ENCODE peak calls at places on chromosome 15, in five cellular contexts. E is IMR-90, I is K562, B is HepG2, R is GM12878. G is an unnamed sample.

GRCh38 chr15:40582726-40583246 is 11.3 kb upstream of the KNL1 start:
- DNase-seq in E (no peak), I (peak), B (peak), R (no peak), G (no peak)

GRCh38 chr15:37837276-37837675 is 97.2 kb upstream of the TMCO5A start:
- DNase-seq in E (peak), I (no peak), B (no peak), R (no peak), G (no peak)

GRCh38 chr15:63708141-63708772 is 111.1 kb downstream of the FBXL22 start:
- DNase-seq in E (no peak), I (no peak), B (no peak), R (no peak), G (peak)

GRCh38 chr15:93312891-93313486 is 224.0 kb upstream of the RGMA start:
- DNase-seq in E (no peak), I (no peak), B (no peak), R (no peak), G (no peak)

GRCh38 chr15:99443768-99444446 is 121.9 kb upstream of the MEF2A start:
- DNase-seq in E (no peak), I (no peak), B (no peak), R (no peak), G (peak)

GRCh38 chr15:40115670-40116093 is 7.0 kb upstream of the BMF start:
- DNase-seq in E (no peak), I (no peak), B (peak), R (peak), G (no peak)

GRCh38 chr15:100113351-100114075 is 228.3 kb downstream of the ADAMTS17 start:
- DNase-seq in E (no peak), I (no peak), B (no peak), R (no peak), G (no peak)

GRCh38 chr15:25830844-25831443 is 32.2 kb downstream of the ATP10A start:
- DNase-seq in E (peak), I (no peak), B (no peak), R (no peak), G (no peak)

GRCh38 chr15:38169982-38170381 is 82.7 kb upstream of the SPRED1 start:
- DNase-seq in E (peak), I (no peak), B (no peak), R (no peak), G (no peak)

GRCh38 chr15:40103124-40103858 is 5.4 kb downstream of the BMF start:
- DNase-seq in E (peak), I (no peak), B (no peak), R (no peak), G (peak)

GRCh38 chr15:78205856-78206255 is 28.5 kb downstream of the ACSBG1 start:
- DNase-seq in E (no peak), I (no peak), B (no peak), R (no peak), G (no peak)

GRCh38 chr15:96515391-96515790 is 184.9 kb downstream of the NR2F2 start:
- DNase-seq in E (no peak), I (no peak), B (no peak), R (no peak), G (no peak)

GRCh38 chr15:39511000-39511914 is 69.6 kb upstream of the THBS1 start:
- DNase-seq in E (peak), I (peak), B (no peak), R (no peak), G (no peak)

GRCh38 chr15:96122077-96123027 is 208.1 kb upstream of the NR2F2 start:
- DNase-seq in E (peak), I (no peak), B (peak), R (no peak), G (no peak)

DNA sequence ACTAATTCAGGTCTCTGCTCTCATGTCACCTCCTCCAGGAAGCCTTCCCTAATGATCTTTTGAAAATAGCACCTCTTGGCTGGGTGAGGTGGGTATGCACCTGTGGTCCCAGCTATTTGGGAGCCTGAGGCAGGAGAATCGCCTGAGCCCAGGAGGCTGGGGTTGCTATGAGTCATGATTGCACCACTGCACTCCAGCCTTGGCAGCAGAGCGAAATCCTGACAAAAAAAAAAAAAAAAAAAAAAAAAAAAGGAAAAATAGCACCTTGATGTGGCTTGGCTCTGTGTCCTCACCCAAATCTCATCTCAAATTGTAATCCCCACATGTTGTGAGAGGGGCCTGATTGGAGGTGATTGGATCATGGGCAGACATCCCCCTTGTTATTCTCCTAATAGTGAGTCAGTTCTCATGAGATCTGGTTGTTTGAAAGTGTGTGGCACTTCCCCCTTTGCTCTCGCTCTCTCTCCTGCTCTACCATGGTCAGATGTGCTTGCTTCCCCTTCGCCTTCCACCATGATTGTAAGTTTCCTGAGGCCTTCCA is 11.2 kb upstream of the RNU6-1 start:
- DNase-seq in E (peak), I (no peak), B (peak), R (peak), G (no peak)
- TF ChIP-seq MXI1 in E (no peak), I (no peak), B (no peak), R (no peak), G (no peak)

DNA sequence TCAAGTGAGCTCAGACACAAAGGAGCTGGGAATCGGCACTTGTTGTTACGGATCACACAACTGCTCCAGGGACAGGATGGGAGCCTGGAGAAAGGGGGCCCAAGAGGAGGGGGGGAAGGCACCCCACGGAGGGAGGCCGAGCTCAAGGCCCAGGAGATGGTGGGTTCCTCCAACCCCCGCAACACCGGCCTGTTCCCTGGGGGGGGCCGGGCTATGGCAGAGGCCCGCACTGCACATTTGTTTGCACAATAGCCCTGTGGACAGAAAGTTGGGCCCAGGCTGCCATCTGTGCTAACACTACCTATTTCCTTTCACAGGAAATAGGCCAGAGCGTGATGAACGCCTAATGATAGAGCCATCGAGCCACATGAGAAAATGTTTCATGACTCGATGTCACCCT is 147.1 kb downstream of the NSMCE3 start:
- DNase-seq in E (no peak), I (no peak), B (no peak), R (no peak), G (no peak)
- TF ChIP-seq MXI1 in E (no peak), I (no peak), B (no peak), R (no peak), G (no peak)

GRCh38 chr15:72033285-72033684 is 84.7 kb downstream of the MYO9A start:
- DNase-seq in E (no peak), I (no peak), B (no peak), R (no peak), G (no peak)

GRCh38 chr15:72034859-72035650 is 82.9 kb downstream of the MYO9A start:
- DNase-seq in E (peak), I (no peak), B (no peak), R (no peak), G (no peak)

GRCh38 chr15:72033711-72034110 is 84.2 kb downstream of the MYO9A start:
- DNase-seq in E (peak), I (no peak), B (no peak), R (no peak), G (no peak)

GRCh38 chr15:72034351-72034750 is 83.6 kb downstream of the MYO9A start:
- DNase-seq in E (peak), I (no peak), B (no peak), R (no peak), G (no peak)

DNA sequence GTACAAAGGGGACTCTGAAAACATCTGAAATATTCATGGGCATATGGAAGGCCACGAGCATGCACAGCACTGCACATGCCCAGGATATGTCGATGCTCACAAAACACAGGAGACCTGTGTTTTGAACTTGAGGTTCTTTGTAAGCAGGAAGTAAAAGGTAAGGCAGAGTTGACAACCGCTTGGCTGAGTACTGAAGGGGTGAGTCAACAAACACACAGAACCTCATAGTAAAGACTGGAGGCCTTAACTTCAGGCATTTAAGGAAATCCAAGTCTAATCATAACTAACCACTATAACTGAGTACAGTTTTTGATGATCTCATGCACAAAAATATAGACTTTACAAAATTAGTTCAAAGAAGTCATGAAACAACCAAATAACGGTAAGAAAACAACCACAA is 80.6 kb downstream of the MYO9A start:
- DNase-seq in E (peak), I (no peak), B (peak), R (no peak), G (no peak)
- TF ChIP-seq MXI1 in E (no peak), I (no peak), B (no peak), R (no peak), G (no peak)

DNA sequence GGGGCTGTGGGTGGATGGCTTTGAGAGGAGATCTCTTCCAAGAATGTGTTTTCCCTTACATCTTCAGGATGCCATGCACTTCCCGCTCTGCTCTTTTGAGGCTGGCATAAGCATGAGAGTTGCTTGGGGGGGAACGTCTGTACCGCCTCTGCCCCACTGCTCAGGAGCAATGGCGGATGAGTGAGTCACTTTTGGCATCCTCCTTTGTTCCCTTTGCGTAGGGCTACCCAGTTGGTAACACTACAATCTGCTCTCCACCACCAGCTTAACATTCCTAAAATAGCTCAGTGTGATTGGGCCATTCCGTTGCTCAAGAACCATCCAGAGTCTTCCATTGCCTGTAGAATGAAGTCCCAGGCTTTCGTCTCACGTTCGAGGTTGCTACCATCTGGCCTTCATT is 154.5 kb downstream of the RPLP1 start:
- DNase-seq in E (no peak), I (no peak), B (no peak), R (no peak), G (no peak)
- TF ChIP-seq MXI1 in E (no peak), I (no peak), B (no peak), R (no peak), G (no peak)

GRCh38 chr15:89455535-89455934 is 40.8 kb downstream of the RHCG start:
- DNase-seq in E (no peak), I (no peak), B (no peak), R (no peak), G (no peak)
- TF ChIP-seq MXI1 in E (no peak), I (no peak), B (no peak), R (no peak), G (no peak)

GRCh38 chr15:74958320-74958907 is 1.8 kb upstream of the RPP25 start:
- DNase-seq in E (no peak), I (no peak), B (peak), R (no peak), G (peak)
- TF ChIP-seq MXI1 in E (no peak), I (no peak), B (no peak), R (no peak), G (no peak)

DNA sequence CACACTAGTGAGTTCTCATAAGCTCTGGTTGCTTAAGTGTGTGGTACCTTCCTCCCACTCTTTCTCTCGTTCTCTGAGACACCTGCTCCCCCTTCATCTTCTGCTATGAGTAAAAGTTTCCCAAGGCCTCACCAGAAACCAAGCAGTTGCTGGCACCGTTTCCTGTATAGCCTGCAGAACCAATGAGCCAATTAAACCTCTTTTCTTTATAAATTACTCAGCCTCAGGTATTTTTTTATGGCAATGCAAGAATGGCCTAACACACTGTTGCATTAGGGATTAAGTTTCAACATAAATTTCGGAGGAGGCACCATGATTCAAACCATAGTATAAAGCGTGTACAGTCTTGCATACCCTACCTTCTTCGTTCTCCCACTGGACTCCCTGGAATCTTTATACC is 252.3 kb upstream of the CHRM5 start:
- DNase-seq in E (no peak), I (no peak), B (no peak), R (no peak), G (no peak)
- TF ChIP-seq MXI1 in E (no peak), I (no peak), B (no peak), R (no peak), G (no peak)

DNA sequence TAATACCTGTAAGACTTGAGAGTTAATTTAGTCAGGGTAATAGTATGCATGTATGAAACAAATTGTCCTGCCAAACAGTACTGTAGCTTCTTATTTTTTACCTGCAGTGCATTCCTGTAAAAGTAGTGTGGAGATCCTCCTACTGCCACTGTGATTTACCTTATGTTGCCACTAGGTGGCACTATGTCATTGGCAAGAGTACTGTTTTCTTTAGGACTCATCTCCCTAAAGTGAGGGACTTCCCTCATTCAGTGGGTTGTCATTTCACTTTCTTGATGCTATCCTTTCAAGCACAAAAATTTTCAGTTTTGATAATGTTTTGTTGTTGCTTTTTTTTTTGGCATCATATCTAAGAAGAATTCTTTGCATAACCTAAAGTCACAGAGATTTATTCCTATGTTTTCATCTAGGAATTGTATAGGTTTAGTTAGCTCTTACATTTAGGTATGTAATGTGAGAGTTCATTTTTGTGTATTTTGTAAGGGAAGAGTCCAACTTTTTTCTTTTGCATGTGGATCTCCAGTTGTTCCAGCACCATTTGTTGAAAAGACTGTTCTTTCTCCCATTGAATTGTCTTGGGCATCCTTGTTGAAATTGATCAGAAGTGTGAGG is 105.7 kb downstream of the AKAP13 start:
- DNase-seq in E (peak), I (peak), B (peak), R (peak), G (peak)
- TF ChIP-seq MXI1 in E (no peak), I (no peak), B (no peak), R (no peak), G (no peak)

DNA sequence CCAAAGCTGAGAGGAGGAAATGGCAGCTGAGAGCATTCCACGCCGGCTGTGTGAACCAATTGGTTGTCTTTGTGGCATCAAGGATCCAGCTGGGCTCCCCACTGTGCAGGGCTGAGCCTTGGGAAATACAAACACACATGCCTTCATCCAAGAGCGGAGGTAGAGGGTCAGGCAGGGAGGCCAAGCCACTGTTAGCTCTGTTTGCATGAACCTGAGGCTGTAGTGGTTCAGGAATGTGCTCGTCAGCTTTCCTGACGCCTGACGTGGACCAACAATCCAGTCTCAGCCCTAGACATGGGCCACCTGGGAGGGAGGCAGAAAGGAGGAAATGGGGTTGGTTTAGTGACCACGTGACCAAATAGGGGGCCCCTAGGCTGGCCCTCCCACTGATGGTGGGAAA is 276.9 kb downstream of the TLE3 start:
- DNase-seq in E (peak), I (no peak), B (no peak), R (no peak), G (no peak)
- TF ChIP-seq MXI1 in E (no peak), I (no peak), B (no peak), R (no peak), G (no peak)

GRCh38 chr15:74173545-74174215 is at the start of gene ISLR:
- DNase-seq in E (peak), I (no peak), B (no peak), R (no peak), G (peak)
- TF ChIP-seq MXI1 in E (no peak), I (no peak), B (no peak), R (no peak), G (no peak)

G was measured in SK-N-SH.